ENCODE peak calls at places on chromosomes 3 and 15, in nine cellular contexts. S is neuronal stem cell; T is esophagus squamous epithelium; B is cardiac muscle cell; E is HCT116; Q is spleen; M is fibroblast of lung; N is gastrocnemius medialis; Z is naive thymus-derived CD4-positive, alpha-beta T cell. K is an unnamed sample.

GRCh38 chr3:114727373-114727772 is 419.7 kb downstream of the ZBTB20 start:
- DNase-seq in B (no peak), T (no peak), N (no peak), Q (no peak), M (no peak), S (no peak), Z (no peak), E (no peak), K (no peak)

GRCh38 chr15:57344282-57344681 is 32.0 kb upstream of the CGNL1 start:
- DNase-seq in Z (no peak), E (no peak), N (no peak), S (no peak), M (no peak), T (no peak), Q (no peak), B (no peak), K (no peak)

GRCh38 chr3:16467368-16467767 is 46.1 kb downstream of the RFTN1 start:
- DNase-seq in E (no peak), Q (peak; percentile 74), N (no peak), Z (peak; percentile 50), S (no peak), B (no peak), M (no peak), T (no peak), K (peak; percentile 36)

GRCh38 chr3:50170689-50171088 is 15.6 kb downstream of the SEMA3F start:
- DNase-seq in Q (peak; percentile 87), M (peak; percentile 73), B (no peak), E (no peak), S (no peak), T (no peak), Z (no peak), N (no peak), K (no peak)

GRCh38 chr15:42725331-42725903 is 11.5 kb downstream of the CDAN1 start:
- DNase-seq in Z (no peak), N (no peak), B (no peak), Q (no peak), S (no peak), M (no peak), T (no peak), E (no peak), K (no peak)

GRCh38 chr3:46865546-46865945 is 2.3 kb upstream of the MYL3 start:
- DNase-seq in N (no peak), Z (no peak), B (no peak), T (no peak), E (no peak), Q (peak; percentile 43), S (no peak), M (no peak), K (no peak)

GRCh38 chr3:100100454-100100853 is 13.8 kb downstream of the FILIP1L start:
- DNase-seq in S (no peak), B (no peak), Q (no peak), Z (no peak), N (no peak), E (no peak), T (no peak), M (peak; percentile 88), K (no peak)

GRCh38 chr3:30610702-30611410 is 4.5 kb downstream of the TGFBR2 start:
- DNase-seq in Q (no peak), M (no peak), Z (no peak), S (no peak), N (no peak), B (no peak), E (no peak), T (no peak), K (no peak)

GRCh38 chr3:30886888-30887287 is 7.6 kb downstream of the GADL1 start:
- DNase-seq in E (no peak), S (no peak), B (no peak), Q (no peak), N (no peak), M (no peak), T (no peak), Z (no peak), K (no peak)

GRCh38 chr3:61181874-61182273 is 69.4 kb downstream of the FHIT start:
- DNase-seq in Z (no peak), M (peak; percentile 76), B (no peak), N (no peak), T (no peak), E (peak; percentile 76), Q (no peak), S (no peak), K (no peak)

GRCh38 chr15:98845138-98845884 is 162.3 kb downstream of the PGPEP1L start:
- DNase-seq in B (no peak), M (no peak), S (no peak), Q (no peak), T (no peak), N (no peak), E (no peak), Z (no peak), K (no peak)

GRCh38 chr3:160956785-160957184 is 148.4 kb downstream of the B3GALNT1 start:
- DNase-seq in E (no peak), T (no peak), B (peak; percentile 12), N (no peak), S (no peak), Z (no peak), Q (no peak), M (peak; percentile 23), K (no peak)

GRCh38 chr3:29335921-29336320 is 55.0 kb downstream of the RBMS3 start:
- DNase-seq in S (no peak), Q (no peak), B (no peak), E (no peak), N (no peak), T (no peak), M (no peak), Z (no peak), K (no peak)
- H3K4me3 ChIP-seq in S (no peak overlapping the region), Q (no peak overlapping the region), B (no peak overlapping the region), E (no peak overlapping the region), N (peak overlapping the region; percentile 31), T (peak overlapping the region; percentile 28), M (peak overlapping the region; percentile 51), Z (no peak overlapping the region), K (no peak overlapping the region)

GRCh38 chr3:149615731-149616221 is 42.0 kb downstream of the WWTR1 start:
- DNase-seq in Z (no peak), Q (no peak), S (no peak), E (no peak), B (no peak), N (no peak), T (no peak), M (peak; percentile 28), K (no peak)
- H3K4me1 ChIP-seq in Z (no peaks in the 10 kb centered on the region), Q (peaks cover 7% of the 10 kb centered on the region), S (peaks cover 5% of the 10 kb centered on the region), E (peaks cover 21% of the 10 kb centered on the region), B (peaks cover 30% of the 10 kb centered on the region), N (peaks cover 38% of the 10 kb centered on the region), T (peaks cover 36% of the 10 kb centered on the region), M (peaks cover 7% of the 10 kb centered on the region), K (no peaks in the 10 kb centered on the region)

DNA sequence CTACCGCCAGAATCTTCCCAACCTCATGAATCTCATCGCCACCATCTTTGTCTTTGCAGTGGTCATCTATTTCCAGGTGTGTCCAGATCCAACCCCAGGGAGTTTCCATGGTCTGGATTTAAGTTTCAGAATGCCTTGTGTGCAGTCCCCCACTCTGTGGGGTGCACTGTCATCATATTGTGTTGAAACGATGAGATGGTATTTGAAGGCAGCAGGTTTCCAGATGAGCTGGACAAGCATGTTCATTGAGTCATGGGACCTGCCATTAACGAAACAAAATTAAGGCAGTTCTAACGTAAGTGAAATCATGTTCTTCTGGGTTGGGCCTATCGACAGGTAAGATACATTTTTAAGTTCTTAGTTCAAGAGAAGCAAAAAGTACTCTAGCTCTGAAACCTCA is 12.7 kb downstream of the SEC61A1 start:
- DNase-seq in T (no peak), E (no peak), M (no peak), Q (no peak), Z (no peak), S (no peak), B (no peak), N (no peak), K (no peak)
- H3K36me3 ChIP-seq in T (peaks cover 51% of the 10 kb centered on the region), E (peaks cover 86% of the 10 kb centered on the region), M (peaks cover 44% of the 10 kb centered on the region), Q (peaks cover 11% of the 10 kb centered on the region), Z (peaks cover 40% of the 10 kb centered on the region), S (peaks cover 65% of the 10 kb centered on the region), B (peaks cover 87% of the 10 kb centered on the region), N (peaks cover 100% of the 10 kb centered on the region), K (peaks cover 98% of the 10 kb centered on the region)

DNA sequence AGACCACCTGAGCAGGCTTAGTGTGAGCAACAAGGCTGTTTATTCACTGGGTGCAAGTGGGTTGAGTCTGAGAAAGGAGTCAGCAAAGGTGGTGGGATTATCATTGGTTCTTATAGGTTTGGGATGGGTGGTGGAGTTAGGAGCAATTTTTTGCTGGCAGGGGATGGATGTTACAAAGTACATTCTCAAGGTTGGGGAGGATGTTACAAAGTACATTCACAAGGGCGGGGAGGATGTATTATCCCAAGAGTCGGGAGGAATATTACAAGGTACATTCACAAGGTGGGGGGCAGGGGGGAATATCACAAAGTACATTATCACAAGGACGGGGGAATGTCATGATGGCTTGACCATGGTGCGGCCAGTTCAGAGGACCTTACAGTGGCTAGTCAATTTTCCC is 32.9 kb upstream of the OSBPL11 start:
- DNase-seq in M (no peak), T (no peak), B (no peak), Q (no peak), N (no peak), E (no peak), S (no peak), Z (no peak), K (no peak)
- H3K4me3 ChIP-seq in M (no peak overlapping the region), T (no peak overlapping the region), B (no peak overlapping the region), Q (no peak overlapping the region), N (no peak overlapping the region), E (no peak overlapping the region), S (no peak overlapping the region), Z (no peak overlapping the region), K (no peak overlapping the region)

GRCh38 chr3:184694694-184695093 is 17.2 kb downstream of the MAGEF1 start:
- DNase-seq in T (no peak), B (no peak), M (no peak), Z (no peak), Q (no peak), S (no peak), N (no peak), E (no peak), K (no peak)

GRCh38 chr3:184691397-184692131 is 20.3 kb downstream of the MAGEF1 start:
- DNase-seq in Q (peak; percentile 86), E (no peak), M (peak; percentile 51), Z (no peak), N (no peak), T (no peak), B (no peak), S (no peak), K (no peak)

GRCh38 chr3:184693011-184693975 is 18.6 kb downstream of the MAGEF1 start:
- DNase-seq in M (no peak), Z (no peak), S (no peak), B (peak; percentile 39), N (no peak), T (no peak), E (no peak), Q (no peak), K (no peak)

GRCh38 chr3:184696643-184697042 is 15.2 kb downstream of the MAGEF1 start:
- DNase-seq in T (no peak), N (no peak), Z (no peak), E (no peak), M (no peak), Q (no peak), B (no peak), S (no peak), K (no peak)

GRCh38 chr3:184694266-184694665 is 17.6 kb downstream of the MAGEF1 start:
- DNase-seq in Z (no peak), S (no peak), E (no peak), B (no peak), T (no peak), M (no peak), Q (no peak), N (no peak), K (no peak)
- H3K4me1 ChIP-seq in Z (no peaks in the 10 kb centered on the region), S (peaks cover 19% of the 10 kb centered on the region), E (peaks cover 6% of the 10 kb centered on the region), B (peaks cover 27% of the 10 kb centered on the region), T (peaks cover 6% of the 10 kb centered on the region), M (no peaks in the 10 kb centered on the region), Q (peaks cover 25% of the 10 kb centered on the region), N (peaks cover 8% of the 10 kb centered on the region), K (no peaks in the 10 kb centered on the region)